ENCODE peak calls at places on chromosomes 3 and 15, in seven cellular contexts. W is heart left ventricle, N is transverse colon, C is uterus, V is NB4, J is esophagus squamous epithelium, D is tibial nerve. K is an unnamed sample.
A peak's percentile ranks its signal among the peaks of the same experiment; 100 is the strongest.

GRCh38 chr3:186368164-186368563 is 6.1 kb upstream of the DGKG start:
- DNase-seq in W (no peak), N (no peak), C (no peak), V (peak; percentile 62), J (no peak), D (no peak), K (no peak)

GRCh38 chr3:72161870-72162617 is 377.1 kb upstream of the PROK2 start:
- DNase-seq in W (no peak), N (peak; percentile 52), C (peak; percentile 52), V (no peak), J (no peak), D (no peak), K (no peak)

GRCh38 chr15:52263563-52263962 is 32.0 kb downstream of the MYO5C start:
- DNase-seq in W (no peak), N (no peak), C (no peak), V (no peak), J (no peak), D (no peak), K (no peak)

GRCh38 chr3:54053201-54053600 is 69.2 kb upstream of the CACNA2D3 start:
- DNase-seq in W (no peak), N (no peak), C (no peak), V (no peak), J (no peak), D (no peak), K (no peak)

GRCh38 chr3:197432407-197433127 is 123.2 kb downstream of the BDH1 start:
- DNase-seq in W (no peak), N (no peak), C (no peak), V (no peak), J (no peak), D (no peak), K (no peak)

GRCh38 chr3:66149269-66149668 is 71.5 kb upstream of the SLC25A26 start:
- DNase-seq in W (no peak), N (no peak), C (no peak), V (no peak), J (no peak), D (no peak), K (no peak)

GRCh38 chr3:16462679-16463078 is 50.8 kb downstream of the RFTN1 start:
- DNase-seq in W (no peak), N (no peak), C (no peak), V (no peak), J (no peak), D (no peak), K (no peak)

GRCh38 chr3:50574280-50574831 is 5.0 kb downstream of the HEMK1 start:
- DNase-seq in W (no peak), N (no peak), C (no peak), V (no peak), J (no peak), D (no peak), K (no peak)

GRCh38 chr3:186109897-186110803 is 1.3 kb upstream of the ETV5 start:
- DNase-seq in W (no peak), N (no peak), C (peak; percentile 32), V (no peak), J (no peak), D (no peak), K (peak; percentile 35)

GRCh38 chr3:39413691-39414420 is 7.3 kb downstream of the RPSA start:
- DNase-seq in W (no peak), N (no peak), C (no peak), V (peak; percentile 32), J (no peak), D (no peak), K (no peak)

GRCh38 chr15:101022306-101022705 is 103.1 kb downstream of the LRRK1 start:
- DNase-seq in W (no peak), N (peak; percentile 5), C (no peak), V (no peak), J (no peak), D (no peak), K (no peak)

GRCh38 chr3:39202094-39202493 is 9.7 kb upstream of the XIRP1 start:
- DNase-seq in W (no peak), N (no peak), C (no peak), V (no peak), J (no peak), D (no peak), K (peak; percentile 62)

GRCh38 chr15:57220220-57220619 is 156.1 kb upstream of the CGNL1 start:
- DNase-seq in W (no peak), N (no peak), C (no peak), V (no peak), J (no peak), D (no peak), K (no peak)

GRCh38 chr3:114417682-114418081 is 123.9 kb downstream of the TIGIT start:
- DNase-seq in W (no peak), N (no peak), C (no peak), V (no peak), J (no peak), D (no peak), K (no peak)

GRCh38 chr15:48899793-48900192 is 21.9 kb downstream of the EID1 start:
- DNase-seq in W (no peak), N (no peak), C (no peak), V (no peak), J (no peak), D (no peak), K (no peak)

GRCh38 chr3:187900961-187901755 is 155.9 kb upstream of the BCL6 start:
- DNase-seq in W (no peak), N (no peak), C (no peak), V (no peak), J (no peak), D (no peak), K (no peak)

GRCh38 chr15:97030251-97030650 is 699.8 kb downstream of the NR2F2 start:
- DNase-seq in W (no peak), N (no peak), C (no peak), V (peak; percentile 6), J (no peak), D (no peak), K (no peak)

GRCh38 chr3:144085964-144086363 is 114.3 kb downstream of the DIPK2A start:
- DNase-seq in W (no peak), N (no peak), C (no peak), V (peak; percentile 77), J (no peak), D (no peak), K (peak; percentile 3)

GRCh38 chr3:150076443-150076842 is 105.7 kb upstream of the PFN2 start:
- DNase-seq in W (no peak), N (no peak), C (no peak), V (no peak), J (no peak), D (no peak), K (no peak)

GRCh38 chr3:114983248-114983647 is 163.8 kb downstream of the ZBTB20 start:
- DNase-seq in W (no peak), N (no peak), C (no peak), V (no peak), J (no peak), D (no peak), K (no peak)

GRCh38 chr3:39189150-39189510 is 3.3 kb downstream of the XIRP1 start:
- DNase-seq in W (no peak), N (no peak), C (no peak), V (no peak), J (no peak), D (no peak), K (no peak)

GRCh38 chr15:99059010-99059981 is 45.6 kb upstream of the SYNM start:
- DNase-seq in W (peak; percentile 86), N (peak; percentile 71), C (peak; percentile 93), V (peak; percentile 71), J (no peak), D (peak; percentile 69), K (peak; percentile 66)

GRCh38 chr3:112120485-112120836 is 12.6 kb downstream of the GCSAM start:
- DNase-seq in W (no peak), N (no peak), C (no peak), V (no peak), J (no peak), D (no peak), K (no peak)

GRCh38 chr15:57866149-57866736 is 159.7 kb downstream of the POLR2M start:
- DNase-seq in W (peak; percentile 67), N (peak; percentile 76), C (peak; percentile 37), V (peak; percentile 50), J (no peak), D (no peak), K (peak; percentile 31)

GRCh38 chr3:49611291-49611690 is 57.0 kb downstream of the BSN start:
- DNase-seq in W (no peak), N (no peak), C (no peak), V (no peak), J (no peak), D (no peak), K (no peak)

GRCh38 chr3:55380561-55380960 is 106.5 kb downstream of the WNT5A start:
- DNase-seq in W (no peak), N (no peak), C (no peak), V (no peak), J (no peak), D (no peak), K (no peak)

GRCh38 chr3:105823149-105823866 is 45.5 kb downstream of the CBLB start:
- DNase-seq in W (no peak), N (no peak), C (no peak), V (no peak), J (no peak), D (no peak), K (no peak)

GRCh38 chr15:98506172-98506571 is 142.2 kb upstream of the IGF1R start:
- DNase-seq in W (no peak), N (no peak), C (no peak), V (no peak), J (no peak), D (no peak), K (no peak)

GRCh38 chr3:140924097-140924873 is 17.4 kb upstream of the SLC25A36 start:
- DNase-seq in W (peak; percentile 55), N (no peak), C (no peak), V (no peak), J (no peak), D (no peak), K (no peak)

GRCh38 chr15:82045892-82046667 is at the start of gene MEX3B:
- DNase-seq in W (peak; percentile 99), N (peak; percentile 92), C (peak; percentile 92), V (peak; percentile 99), J (peak; percentile 66), D (peak; percentile 86), K (peak; percentile 96)
- TF ChIP-seq POLR2A in W (no peak), N (peak; percentile 28), C (peak; percentile 39), V (no peak), J (no peak), D (no peak), K (no peak)

DNA sequence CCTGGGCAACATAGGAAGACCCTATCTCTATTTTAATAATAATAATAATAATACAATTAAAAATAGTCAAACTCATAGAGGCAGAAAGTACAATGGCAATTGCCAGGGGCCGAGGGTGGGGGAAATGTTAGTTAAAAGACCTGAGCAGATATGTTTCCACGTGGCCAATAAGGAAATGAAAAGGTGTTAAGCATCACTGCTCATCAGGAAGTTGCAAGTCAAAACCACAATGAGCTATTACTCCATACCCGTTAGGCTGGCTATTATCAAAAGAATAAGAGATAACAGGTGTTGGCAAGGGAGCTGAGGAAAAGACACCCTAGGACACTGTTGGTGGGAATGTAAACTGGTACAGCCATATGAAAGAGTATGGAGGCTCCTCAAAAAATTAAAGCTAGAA is 60.4 kb upstream of the PRSS50 start:
- DNase-seq in W (no peak), N (no peak), C (no peak), V (peak; percentile 2), J (no peak), D (no peak), K (no peak)
- TF ChIP-seq POLR2A in W (no peak), N (no peak), C (no peak), V (no peak), J (no peak), D (no peak), K (no peak)

GRCh38 chr3:122021811-122022401 is at the start of gene ILDR1:
- DNase-seq in W (no peak), N (peak; percentile 86), C (no peak), V (no peak), J (no peak), D (no peak), K (no peak)
- TF ChIP-seq POLR2A in W (no peak), N (peak; percentile 77), C (no peak), V (no peak), J (no peak), D (no peak), K (no peak)

GRCh38 chr15:64155802-64156651 is 4.5 kb downstream of the SNX22 start:
- DNase-seq in W (no peak), N (no peak), C (no peak), V (no peak), J (no peak), D (no peak), K (no peak)
- TF ChIP-seq POLR2A in W (no peak), N (no peak), C (no peak), V (no peak), J (no peak), D (no peak), K (no peak)

K was measured in erythroblast.